ENCODE peak calls at places on chromosomes 16 and 17, in ten cellular contexts. One of them, this sample, is unnamed.

GRCh38 chr16:2042171-2042570 is 5.5 kb downstream of the NTHL1 start:
- DNase-seq in astrocyte of the spinal cord: no peak
- DNase-seq in transverse colon: no peak
- DNase-seq in AG10803: no peak
- DNase-seq in adrenal gland: no peak
- DNase-seq in GM12864: no peak
- DNase-seq in heart right ventricle: peak; percentile 74
- DNase-seq in pancreas: no peak
- DNase-seq in cardiac muscle cell: no peak
- DNase-seq in A549: no peak
- DNase-seq in this sample: no peak

GRCh38 chr16:84933774-84934571 is 77.4 kb downstream of the ZDHHC7 start:
- DNase-seq in astrocyte of the spinal cord: no peak
- DNase-seq in transverse colon: no peak
- DNase-seq in AG10803: peak; percentile 56
- DNase-seq in adrenal gland: peak; percentile 95
- DNase-seq in GM12864: no peak
- DNase-seq in heart right ventricle: peak; percentile 86
- DNase-seq in pancreas: peak; percentile 95
- DNase-seq in cardiac muscle cell: peak; percentile 32
- DNase-seq in A549: no peak
- DNase-seq in this sample: peak; percentile 38

GRCh38 chr16:4216631-4217030 is 25.2 kb downstream of the SRL start:
- DNase-seq in astrocyte of the spinal cord: no peak
- DNase-seq in transverse colon: no peak
- DNase-seq in AG10803: no peak
- DNase-seq in adrenal gland: peak; percentile 39
- DNase-seq in GM12864: no peak
- DNase-seq in heart right ventricle: no peak
- DNase-seq in pancreas: no peak
- DNase-seq in cardiac muscle cell: no peak
- DNase-seq in A549: no peak
- DNase-seq in this sample: no peak

GRCh38 chr17:62187681-62188080 is 122.6 kb upstream of the MED13 start:
- DNase-seq in astrocyte of the spinal cord: no peak
- DNase-seq in transverse colon: no peak
- DNase-seq in AG10803: no peak
- DNase-seq in adrenal gland: no peak
- DNase-seq in GM12864: no peak
- DNase-seq in heart right ventricle: no peak
- DNase-seq in pancreas: no peak
- DNase-seq in cardiac muscle cell: peak; percentile 46
- DNase-seq in A549: no peak
- DNase-seq in this sample: peak; percentile 35

GRCh38 chr16:31064882-31065461 is 9.1 kb downstream of the ZNF668 start:
- DNase-seq in astrocyte of the spinal cord: peak; percentile 94
- DNase-seq in transverse colon: no peak
- DNase-seq in AG10803: peak; percentile 97
- DNase-seq in adrenal gland: peak; percentile 81
- DNase-seq in GM12864: no peak
- DNase-seq in heart right ventricle: peak; percentile 48
- DNase-seq in pancreas: no peak
- DNase-seq in cardiac muscle cell: peak; percentile 92
- DNase-seq in A549: peak; percentile 74
- DNase-seq in this sample: peak; percentile 98

GRCh38 chr16:15576960-15577958 is 65.7 kb downstream of the MARF1 start:
- DNase-seq in astrocyte of the spinal cord: no peak
- DNase-seq in transverse colon: peak; percentile 91
- DNase-seq in AG10803: no peak
- DNase-seq in adrenal gland: no peak
- DNase-seq in GM12864: no peak
- DNase-seq in heart right ventricle: no peak
- DNase-seq in pancreas: no peak
- DNase-seq in cardiac muscle cell: no peak
- DNase-seq in A549: no peak
- DNase-seq in this sample: no peak

GRCh38 chr17:42791948-42792347 is 6.6 kb downstream of the COA3 start:
- DNase-seq in astrocyte of the spinal cord: no peak
- DNase-seq in transverse colon: no peak
- DNase-seq in AG10803: no peak
- DNase-seq in adrenal gland: no peak
- DNase-seq in GM12864: no peak
- DNase-seq in heart right ventricle: no peak
- DNase-seq in pancreas: no peak
- DNase-seq in cardiac muscle cell: no peak
- DNase-seq in A549: no peak
- DNase-seq in this sample: no peak

GRCh38 chr16:89491238-89491869 is 993 bp upstream of the ANKRD11 start:
- DNase-seq in astrocyte of the spinal cord: no peak
- DNase-seq in transverse colon: no peak
- DNase-seq in AG10803: peak; percentile 42
- DNase-seq in adrenal gland: no peak
- DNase-seq in GM12864: no peak
- DNase-seq in heart right ventricle: no peak
- DNase-seq in pancreas: no peak
- DNase-seq in cardiac muscle cell: peak; percentile 40
- DNase-seq in A549: peak; percentile 46
- DNase-seq in this sample: no peak

GRCh38 chr17:65627892-65628622 is 66.6 kb upstream of the AXIN2 start:
- DNase-seq in astrocyte of the spinal cord: peak; percentile 89
- DNase-seq in transverse colon: peak; percentile 71
- DNase-seq in AG10803: peak; percentile 46
- DNase-seq in adrenal gland: peak; percentile 27
- DNase-seq in GM12864: no peak
- DNase-seq in heart right ventricle: no peak
- DNase-seq in pancreas: no peak
- DNase-seq in cardiac muscle cell: peak; percentile 24
- DNase-seq in A549: peak; percentile 88
- DNase-seq in this sample: peak; percentile 84

GRCh38 chr16:745739-746138 is 4.9 kb upstream of the CIAO3 start:
- DNase-seq in astrocyte of the spinal cord: no peak
- DNase-seq in transverse colon: no peak
- DNase-seq in AG10803: no peak
- DNase-seq in adrenal gland: no peak
- DNase-seq in GM12864: no peak
- DNase-seq in heart right ventricle: no peak
- DNase-seq in pancreas: no peak
- DNase-seq in cardiac muscle cell: no peak
- DNase-seq in A549: no peak
- DNase-seq in this sample: no peak

GRCh38 chr17:12789075-12789975 is at the start of gene ARHGAP44:
- DNase-seq in astrocyte of the spinal cord: peak; percentile 49
- DNase-seq in transverse colon: peak; percentile 73
- DNase-seq in AG10803: peak; percentile 53
- DNase-seq in adrenal gland: peak; percentile 40
- DNase-seq in GM12864: peak; percentile 22
- DNase-seq in heart right ventricle: peak; percentile 76
- DNase-seq in pancreas: peak; percentile 74
- DNase-seq in cardiac muscle cell: peak; percentile 76
- DNase-seq in A549: peak; percentile 77
- DNase-seq in this sample: peak; percentile 75

GRCh38 chr16:63385714-63386113 is 1349.5 kb upstream of the CDH8 start:
- DNase-seq in astrocyte of the spinal cord: no peak
- DNase-seq in transverse colon: no peak
- DNase-seq in AG10803: no peak
- DNase-seq in adrenal gland: no peak
- DNase-seq in GM12864: no peak
- DNase-seq in heart right ventricle: no peak
- DNase-seq in pancreas: no peak
- DNase-seq in cardiac muscle cell: no peak
- DNase-seq in A549: no peak
- DNase-seq in this sample: no peak

GRCh38 chr17:35448899-35449227 is 297 bp upstream of the SLFN13 start:
- DNase-seq in astrocyte of the spinal cord: no peak
- DNase-seq in transverse colon: no peak
- DNase-seq in AG10803: no peak
- DNase-seq in adrenal gland: no peak
- DNase-seq in GM12864: no peak
- DNase-seq in heart right ventricle: no peak
- DNase-seq in pancreas: no peak
- DNase-seq in cardiac muscle cell: no peak
- DNase-seq in A549: no peak
- DNase-seq in this sample: no peak

GRCh38 chr16:47258874-47259461 is 115.2 kb upstream of the NETO2 start:
- DNase-seq in astrocyte of the spinal cord: peak; percentile 13
- DNase-seq in transverse colon: no peak
- DNase-seq in AG10803: peak; percentile 10
- DNase-seq in adrenal gland: no peak
- DNase-seq in GM12864: peak; percentile 7
- DNase-seq in heart right ventricle: no peak
- DNase-seq in pancreas: no peak
- DNase-seq in cardiac muscle cell: peak; percentile 42
- DNase-seq in A549: peak; percentile 52
- DNase-seq in this sample: peak; percentile 52

GRCh38 chr16:83040174-83040573 is 413.4 kb downstream of the CDH13 start:
- DNase-seq in astrocyte of the spinal cord: peak; percentile 61
- DNase-seq in transverse colon: no peak
- DNase-seq in AG10803: peak; percentile 17
- DNase-seq in adrenal gland: no peak
- DNase-seq in GM12864: no peak
- DNase-seq in heart right ventricle: no peak
- DNase-seq in pancreas: no peak
- DNase-seq in cardiac muscle cell: no peak
- DNase-seq in A549: no peak
- DNase-seq in this sample: peak; percentile 62

GRCh38 chr17:73359987-73360410 is 48.2 kb upstream of the CDC42EP4 start:
- DNase-seq in astrocyte of the spinal cord: no peak
- DNase-seq in transverse colon: peak; percentile 77
- DNase-seq in AG10803: no peak
- DNase-seq in adrenal gland: no peak
- DNase-seq in GM12864: no peak
- DNase-seq in heart right ventricle: peak; percentile 64
- DNase-seq in pancreas: peak; percentile 86
- DNase-seq in cardiac muscle cell: no peak
- DNase-seq in A549: no peak
- DNase-seq in this sample: no peak

GRCh38 chr16:55542459-55543082 is 23.9 kb upstream of the CAPNS2 start:
- DNase-seq in astrocyte of the spinal cord: peak; percentile 78
- DNase-seq in transverse colon: no peak
- DNase-seq in AG10803: peak; percentile 59
- DNase-seq in adrenal gland: no peak
- DNase-seq in GM12864: no peak
- DNase-seq in heart right ventricle: no peak
- DNase-seq in pancreas: no peak
- DNase-seq in cardiac muscle cell: peak; percentile 63
- DNase-seq in A549: no peak
- DNase-seq in this sample: peak; percentile 80
- H3K4me3 ChIP-seq in astrocyte of the spinal cord: no peak overlapping the region
- H3K4me3 ChIP-seq in transverse colon: no peak overlapping the region
- H3K4me3 ChIP-seq in AG10803: no peak overlapping the region
- H3K4me3 ChIP-seq in adrenal gland: no peak overlapping the region
- H3K4me3 ChIP-seq in GM12864: no peak overlapping the region
- H3K4me3 ChIP-seq in heart right ventricle: no peak overlapping the region
- H3K4me3 ChIP-seq in pancreas: no peak overlapping the region
- H3K4me3 ChIP-seq in cardiac muscle cell: no peak overlapping the region
- H3K4me3 ChIP-seq in A549: no peak overlapping the region
- H3K4me3 ChIP-seq in this sample: no peak overlapping the region

GRCh38 chr17:57380055-57380356 is 123.7 kb downstream of the MSI2 start:
- DNase-seq in astrocyte of the spinal cord: no peak
- DNase-seq in transverse colon: no peak
- DNase-seq in AG10803: no peak
- DNase-seq in adrenal gland: no peak
- DNase-seq in GM12864: no peak
- DNase-seq in heart right ventricle: no peak
- DNase-seq in pancreas: no peak
- DNase-seq in cardiac muscle cell: no peak
- DNase-seq in A549: no peak
- DNase-seq in this sample: no peak
- TF ChIP-seq CTCF in astrocyte of the spinal cord: no peak
- TF ChIP-seq CTCF in transverse colon: no peak
- TF ChIP-seq CTCF in AG10803: no peak
- TF ChIP-seq CTCF in adrenal gland: no peak
- TF ChIP-seq CTCF in GM12864: no peak
- TF ChIP-seq CTCF in heart right ventricle: no peak
- TF ChIP-seq CTCF in pancreas: no peak
- TF ChIP-seq CTCF in cardiac muscle cell: no peak
- TF ChIP-seq CTCF in A549: no peak
- TF ChIP-seq CTCF in this sample: no peak

DNA sequence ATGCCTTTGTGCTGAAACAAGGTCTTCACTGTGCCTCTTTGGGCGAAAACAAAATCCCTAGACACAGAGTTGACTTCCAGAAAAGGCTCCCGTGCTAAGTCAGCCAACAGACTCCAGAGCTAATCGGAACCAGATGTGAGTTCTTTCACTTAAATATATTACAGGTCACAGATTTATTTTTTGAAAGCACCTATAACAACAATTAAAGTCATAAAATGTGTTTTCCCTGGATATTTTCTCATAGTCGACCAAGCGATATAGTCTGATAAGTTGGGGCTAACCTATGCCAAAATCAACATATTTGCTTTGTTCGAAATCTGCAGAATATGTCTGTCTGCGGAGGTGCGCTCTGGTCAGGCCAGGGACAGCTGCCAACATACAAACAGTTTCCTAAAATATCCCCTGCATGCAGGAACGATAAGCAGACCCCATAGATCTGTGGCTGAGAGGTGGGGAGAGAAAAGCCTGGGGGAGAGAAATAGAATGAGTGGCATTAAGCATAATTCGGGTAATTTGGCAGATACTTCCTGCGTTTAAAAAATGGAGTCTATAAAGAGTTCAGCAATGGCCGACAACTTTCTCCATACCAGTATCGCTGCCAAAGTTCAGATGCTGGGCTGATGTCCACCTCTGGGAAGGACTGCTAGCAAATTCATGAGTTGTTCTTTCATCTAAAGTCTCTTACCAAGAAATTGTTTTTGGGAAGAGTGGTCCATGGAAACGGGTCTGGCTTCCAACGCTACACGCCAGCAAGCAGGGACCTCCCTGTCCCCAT is 50.8 kb upstream of the MYH10 start:
- DNase-seq in astrocyte of the spinal cord: peak; percentile 76
- DNase-seq in transverse colon: no peak
- DNase-seq in AG10803: peak; percentile 80
- DNase-seq in adrenal gland: no peak
- DNase-seq in GM12864: no peak
- DNase-seq in heart right ventricle: peak; percentile 22
- DNase-seq in pancreas: no peak
- DNase-seq in cardiac muscle cell: peak; percentile 86
- DNase-seq in A549: no peak
- DNase-seq in this sample: peak; percentile 87
- H3K4me3 ChIP-seq in astrocyte of the spinal cord: no peak overlapping the region
- H3K4me3 ChIP-seq in transverse colon: no peak overlapping the region
- H3K4me3 ChIP-seq in AG10803: peak overlapping the region; percentile 12
- H3K4me3 ChIP-seq in adrenal gland: no peak overlapping the region
- H3K4me3 ChIP-seq in GM12864: no peak overlapping the region
- H3K4me3 ChIP-seq in heart right ventricle: peak overlapping the region; percentile 30
- H3K4me3 ChIP-seq in pancreas: no peak overlapping the region
- H3K4me3 ChIP-seq in cardiac muscle cell: no peak overlapping the region
- H3K4me3 ChIP-seq in A549: no peak overlapping the region
- H3K4me3 ChIP-seq in this sample: no peak overlapping the region

DNA sequence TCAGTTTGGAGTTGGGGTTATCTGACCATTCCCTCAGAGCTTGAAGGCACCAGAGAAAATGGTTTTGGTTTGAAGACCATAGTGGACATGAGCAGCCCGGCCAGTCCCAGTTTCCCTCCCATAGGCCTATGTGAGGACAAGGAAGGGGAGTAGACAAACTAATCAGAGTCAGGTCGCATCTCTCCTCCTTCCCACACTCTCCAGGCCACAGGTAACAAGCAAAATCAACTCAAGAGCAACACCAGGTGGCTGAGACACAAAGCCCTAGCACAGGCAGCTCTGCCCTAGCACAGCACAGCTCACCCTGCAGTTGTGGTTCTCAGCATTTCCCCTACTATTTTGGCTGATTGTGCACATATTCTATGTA is 7.2 kb downstream of the SUPT4H1 start:
- DNase-seq in astrocyte of the spinal cord: no peak
- DNase-seq in transverse colon: no peak
- DNase-seq in AG10803: no peak
- DNase-seq in adrenal gland: no peak
- DNase-seq in GM12864: peak; percentile 69
- DNase-seq in heart right ventricle: no peak
- DNase-seq in pancreas: no peak
- DNase-seq in cardiac muscle cell: no peak
- DNase-seq in A549: no peak
- DNase-seq in this sample: no peak
- TF ChIP-seq CTCF in astrocyte of the spinal cord: no peak
- TF ChIP-seq CTCF in transverse colon: no peak
- TF ChIP-seq CTCF in AG10803: no peak
- TF ChIP-seq CTCF in adrenal gland: no peak
- TF ChIP-seq CTCF in GM12864: peak; percentile 72
- TF ChIP-seq CTCF in heart right ventricle: no peak
- TF ChIP-seq CTCF in pancreas: no peak
- TF ChIP-seq CTCF in cardiac muscle cell: no peak
- TF ChIP-seq CTCF in A549: no peak
- TF ChIP-seq CTCF in this sample: no peak

This sample was measured in cardiac fibroblast.